ENCODE peak calls at places on chromosomes 3 and 15, in six cellular contexts. K, M, U, A, F and B are unnamed samples.

GRCh38 chr15:100448481-100448880 is 80.3 kb downstream of the CERS3 start:
- DNase-seq in K (no peak), M (no peak), U (no peak), A (no peak), F (no peak), B (peak; percentile 22)

GRCh38 chr15:58276924-58277323 is 138.7 kb downstream of the AQP9 start:
- DNase-seq in K (no peak), M (no peak), U (no peak), A (no peak), F (no peak), B (no peak)

GRCh38 chr15:69537085-69537484 is 84.5 kb downstream of the RPLP1 start:
- DNase-seq in K (no peak), M (no peak), U (no peak), A (no peak), F (no peak), B (peak; percentile 54)

GRCh38 chr3:193498195-193498594 is 56.5 kb downstream of the ATP13A4 start:
- DNase-seq in K (no peak), M (no peak), U (no peak), A (no peak), F (no peak), B (no peak)

GRCh38 chr3:133531981-133532380 is 41.5 kb upstream of the CDV3 start:
- DNase-seq in K (no peak), M (no peak), U (no peak), A (no peak), F (peak; percentile 67), B (no peak)

GRCh38 chr3:4741404-4742307 is 237.6 kb upstream of the BHLHE40 start:
- DNase-seq in K (no peak), M (peak; percentile 85), U (no peak), A (no peak), F (peak; percentile 78), B (no peak)

GRCh38 chr15:34018021-34018645 is 20.9 kb downstream of the AVEN start:
- DNase-seq in K (no peak), M (no peak), U (no peak), A (no peak), F (no peak), B (no peak)

GRCh38 chr3:188323067-188323842 is 169.3 kb downstream of the LPP start:
- DNase-seq in K (no peak), M (no peak), U (peak; percentile 54), A (no peak), F (no peak), B (no peak)

GRCh38 chr15:96330064-96330449 is 443 bp upstream of the NR2F2 start:
- DNase-seq in K (peak; percentile 68), M (no peak), U (no peak), A (no peak), F (no peak), B (peak; percentile 79)

GRCh38 chr3:101867521-101867920 is 18.2 kb downstream of the NFKBIZ start:
- DNase-seq in K (no peak), M (no peak), U (no peak), A (no peak), F (no peak), B (no peak)

GRCh38 chr3:87088366-87088983 is 97.5 kb upstream of the VGLL3 start:
- DNase-seq in K (no peak), M (no peak), U (no peak), A (no peak), F (no peak), B (no peak)

GRCh38 chr3:122947086-122947611 is 80.4 kb downstream of the SEMA5B start:
- DNase-seq in K (no peak), M (no peak), U (no peak), A (no peak), F (no peak), B (no peak)

GRCh38 chr3:45480218-45480617 is 91.8 kb downstream of the LARS2 start:
- DNase-seq in K (no peak), M (no peak), U (no peak), A (no peak), F (no peak), B (no peak)

GRCh38 chr3:58452176-58452575 is 18.5 kb upstream of the PDHB start:
- DNase-seq in K (no peak), M (no peak), U (no peak), A (no peak), F (no peak), B (no peak)

GRCh38 chr3:27311400-27311799 is 57.8 kb downstream of the NEK10 start:
- DNase-seq in K (no peak), M (peak; percentile 74), U (no peak), A (no peak), F (peak; percentile 74), B (peak; percentile 10)

GRCh38 chr3:141057436-141057835 is 6.3 kb downstream of the SPSB4 start:
- DNase-seq in K (no peak), M (no peak), U (peak; percentile 36), A (no peak), F (no peak), B (no peak)

GRCh38 chr3:149091983-149092382 is 5.7 kb upstream of the HLTF start:
- DNase-seq in K (no peak), M (no peak), U (no peak), A (no peak), F (no peak), B (no peak)

GRCh38 chr3:71478568-71478967 is 105.0 kb downstream of the FOXP1 start:
- DNase-seq in K (no peak), M (no peak), U (no peak), A (no peak), F (peak; percentile 23), B (no peak)

GRCh38 chr3:78823859-78824258 is 943.9 kb downstream of the ROBO1 start:
- DNase-seq in K (no peak), M (no peak), U (no peak), A (no peak), F (no peak), B (no peak)

GRCh38 chr3:32366638-32367368 is 24.9 kb upstream of the CMTM7 start:
- DNase-seq in K (no peak), M (no peak), U (no peak), A (no peak), F (peak; percentile 20), B (no peak)

GRCh38 chr3:57164606-57165573 is at the start of gene IL17RD:
- DNase-seq in K (peak; percentile 82), M (peak; percentile 89), U (no peak), A (no peak), F (peak; percentile 93), B (peak; percentile 96)

GRCh38 chr3:43691120-43692002 is 623 bp downstream of the ABHD5 start:
- DNase-seq in K (peak; percentile 61), M (peak; percentile 40), U (no peak), A (peak; percentile 9), F (peak; percentile 38), B (peak; percentile 93)

GRCh38 chr15:65829150-65829764 is 37.2 kb upstream of the DENND4A start:
- DNase-seq in K (no peak), M (no peak), U (no peak), A (no peak), F (peak; percentile 13), B (peak; percentile 62)

GRCh38 chr15:66747223-66747622 is 45.2 kb downstream of the SMAD6 start:
- DNase-seq in K (no peak), M (no peak), U (no peak), A (no peak), F (no peak), B (no peak)

GRCh38 chr3:58683001-58683845 is 16.6 kb upstream of the FAM3D start:
- DNase-seq in K (no peak), M (no peak), U (no peak), A (no peak), F (peak; percentile 42), B (no peak)

GRCh38 chr3:47012342-47013230 is 33.1 kb downstream of the NBEAL2 start:
- DNase-seq in K (no peak), M (no peak), U (no peak), A (no peak), F (no peak), B (no peak)

GRCh38 chr3:9172851-9173320 is 76.6 kb downstream of the SRGAP3 start:
- DNase-seq in K (no peak), M (no peak), U (no peak), A (no peak), F (no peak), B (no peak)

GRCh38 chr3:64361962-64362735 is 136.9 kb upstream of the PRICKLE2 start:
- DNase-seq in K (no peak), M (peak; percentile 61), U (no peak), A (no peak), F (no peak), B (no peak)

GRCh38 chr3:155233213-155233612 is 60.3 kb downstream of the STRIT1 start:
- DNase-seq in K (no peak), M (no peak), U (no peak), A (no peak), F (peak; percentile 37), B (no peak)

GRCh38 chr3:46553154-46553553 is 12.9 kb downstream of the LRRC2 start:
- DNase-seq in K (no peak), M (no peak), U (no peak), A (no peak), F (no peak), B (no peak)

GRCh38 chr3:68403741-68404140 is 528.6 kb downstream of the TAFA4 start:
- DNase-seq in K (no peak), M (no peak), U (no peak), A (no peak), F (no peak), B (peak; percentile 9)

GRCh38 chr3:15750143-15750542 is 47.6 kb downstream of the ANKRD28 start:
- DNase-seq in K (no peak), M (no peak), U (no peak), A (no peak), F (peak; percentile 19), B (no peak)

GRCh38 chr3:61682671-61683408 is 121.5 kb downstream of the PTPRG start:
- DNase-seq in K (no peak), M (peak; percentile 76), U (no peak), A (no peak), F (no peak), B (no peak)

GRCh38 chr15:64017591-64018163 is 28.6 kb downstream of the DAPK2 start:
- DNase-seq in K (no peak), M (no peak), U (no peak), A (no peak), F (no peak), B (no peak)

GRCh38 chr15:63803106-63803886 is 30.5 kb downstream of the HERC1 start:
- DNase-seq in K (no peak), M (no peak), U (no peak), A (no peak), F (no peak), B (no peak)